ENCODE peak calls at places on chromosomes 5 and 9, in nine cellular contexts. S is hepatocyte, B is T-helper 22 cell, W is right cardiac atrium, Y is non-pigmented ciliary epithelial cell, J is NCI-H1092, E is tibial nerve, H is adrenal gland, K is type B pancreatic cell. D is an unnamed sample.

GRCh38 chr9:127218818-127219217 is 45.8 kb upstream of the GARNL3 start:
- DNase-seq in S (no peak), B (no peak), W (no peak), Y (no peak), J (no peak), E (no peak), H (no peak), K (no peak), D (no peak)

GRCh38 chr9:34506623-34507022 is 16.2 kb downstream of the ENHO start:
- DNase-seq in S (no peak), B (no peak), W (no peak), Y (no peak), J (no peak), E (no peak), H (peak; percentile 35), K (peak; percentile 24), D (no peak)

GRCh38 chr5:66742083-66742895 is 146.1 kb downstream of the MAST4 start:
- DNase-seq in S (no peak), B (no peak), W (peak; percentile 81), Y (no peak), J (no peak), E (no peak), H (no peak), K (no peak), D (no peak)

GRCh38 chr9:87592554-87593394 is 95.1 kb downstream of the DAPK1 start:
- DNase-seq in S (peak; percentile 52), B (no peak), W (peak; percentile 89), Y (no peak), J (peak; percentile 14), E (no peak), H (peak; percentile 81), K (no peak), D (no peak)

GRCh38 chr9:124295097-124295794 is 37.5 kb downstream of the NEK6 start:
- DNase-seq in S (peak; percentile 32), B (no peak), W (no peak), Y (no peak), J (no peak), E (no peak), H (peak; percentile 65), K (no peak), D (no peak)

GRCh38 chr9:72996106-72996505 is 43.3 kb upstream of the ALDH1A1 start:
- DNase-seq in S (no peak), B (no peak), W (no peak), Y (no peak), J (no peak), E (no peak), H (no peak), K (no peak), D (no peak)

GRCh38 chr9:109440117-109440515 is 58.0 kb downstream of the PTPN3 start:
- DNase-seq in S (no peak), B (no peak), W (no peak), Y (no peak), J (no peak), E (no peak), H (peak; percentile 85), K (no peak), D (no peak)

GRCh38 chr9:121765021-121765950 is 113.9 kb downstream of the DAB2IP start:
- DNase-seq in S (peak; percentile 50), B (no peak), W (peak; percentile 79), Y (no peak), J (no peak), E (no peak), H (peak; percentile 92), K (no peak), D (no peak)

GRCh38 chr5:59436364-59437158 is 457.0 kb downstream of the PDE4D start:
- DNase-seq in S (no peak), B (no peak), W (no peak), Y (no peak), J (no peak), E (no peak), H (no peak), K (no peak), D (no peak)

GRCh38 chr9:31790720-31791119 is 593.7 kb upstream of the ACO1 start:
- DNase-seq in S (peak; percentile 41), B (no peak), W (no peak), Y (no peak), J (no peak), E (no peak), H (no peak), K (no peak), D (no peak)

GRCh38 chr5:57539281-57539701 is 56.7 kb upstream of the ACTBL2 start:
- DNase-seq in S (no peak), B (no peak), W (no peak), Y (no peak), J (no peak), E (no peak), H (no peak), K (no peak), D (no peak)

GRCh38 chr5:32471784-32472183 is 27.2 kb upstream of the ZFR start:
- DNase-seq in S (no peak), B (no peak), W (no peak), Y (no peak), J (no peak), E (no peak), H (no peak), K (no peak), D (no peak)

GRCh38 chr9:138024831-138025291 is 147.3 kb downstream of the CACNA1B start:
- DNase-seq in S (no peak), B (no peak), W (no peak), Y (no peak), J (no peak), E (no peak), H (peak; percentile 34), K (peak; percentile 37), D (no peak)

GRCh38 chr5:91384671-91385430 is 1.7 kb upstream of the ARRDC3 start:
- DNase-seq in S (peak; percentile 90), B (peak; percentile 12), W (no peak), Y (peak; percentile 83), J (peak; percentile 82), E (no peak), H (no peak), K (no peak), D (peak; percentile 13)

GRCh38 chr5:77663081-77663863 is 24.8 kb upstream of the OTP start:
- DNase-seq in S (no peak), B (no peak), W (peak; percentile 55), Y (no peak), J (no peak), E (no peak), H (no peak), K (no peak), D (no peak)

GRCh38 chr9:137387034-137387890 is 35.7 kb downstream of the EXD3 start:
- DNase-seq in S (no peak), B (no peak), W (peak; percentile 63), Y (no peak), J (no peak), E (no peak), H (no peak), K (no peak), D (peak; percentile 10)

D was measured in T follicular helper cell.